ENCODE peak calls at places on chromosomes 7 and 10, in four cellular contexts. One of them, this sample, is unnamed.

GRCh38 chr10:101311440-101312067 is 42.4 kb upstream of the BTRC start:
- DNase-seq in ovary: peak; percentile 36
- DNase-seq in thoracic aorta: no peak
- DNase-seq in heart left ventricle: no peak
- DNase-seq in this sample: no peak

GRCh38 chr7:35422715-35423114 is 168.8 kb upstream of the TBX20 start:
- DNase-seq in ovary: no peak
- DNase-seq in thoracic aorta: no peak
- DNase-seq in heart left ventricle: no peak
- DNase-seq in this sample: no peak

GRCh38 chr10:109456566-109457361 is 466.5 kb downstream of the XPNPEP1 start:
- DNase-seq in ovary: no peak
- DNase-seq in thoracic aorta: no peak
- DNase-seq in heart left ventricle: peak; percentile 16
- DNase-seq in this sample: no peak

GRCh38 chr10:90326498-90327267 is 531.2 kb downstream of the HTR7 start:
- DNase-seq in ovary: no peak
- DNase-seq in thoracic aorta: no peak
- DNase-seq in heart left ventricle: no peak
- DNase-seq in this sample: no peak

GRCh38 chr7:127598318-127598717 is 4.8 kb downstream of the FSCN3 start:
- DNase-seq in ovary: no peak
- DNase-seq in thoracic aorta: no peak
- DNase-seq in heart left ventricle: no peak
- DNase-seq in this sample: no peak

GRCh38 chr7:79287976-79288375 is 165.5 kb downstream of the MAGI2 start:
- DNase-seq in ovary: no peak
- DNase-seq in thoracic aorta: no peak
- DNase-seq in heart left ventricle: no peak
- DNase-seq in this sample: no peak

GRCh38 chr10:15738237-15738928 is 18.7 kb upstream of the ITGA8 start:
- DNase-seq in ovary: peak; percentile 47
- DNase-seq in thoracic aorta: no peak
- DNase-seq in heart left ventricle: no peak
- DNase-seq in this sample: no peak

GRCh38 chr10:79176949-79177602 is 108.3 kb downstream of the ZMIZ1 start:
- DNase-seq in ovary: peak; percentile 82
- DNase-seq in thoracic aorta: no peak
- DNase-seq in heart left ventricle: peak; percentile 70
- DNase-seq in this sample: no peak

GRCh38 chr7:98784216-98784785 is 85.5 kb downstream of the TMEM130 start:
- DNase-seq in ovary: no peak
- DNase-seq in thoracic aorta: no peak
- DNase-seq in heart left ventricle: no peak
- DNase-seq in this sample: no peak

GRCh38 chr7:74619235-74619860 is 38.2 kb upstream of the GTF2I start:
- DNase-seq in ovary: no peak
- DNase-seq in thoracic aorta: no peak
- DNase-seq in heart left ventricle: no peak
- DNase-seq in this sample: no peak

GRCh38 chr7:141685285-141686035 is 16.5 kb downstream of the DENND11 start:
- DNase-seq in ovary: no peak
- DNase-seq in thoracic aorta: no peak
- DNase-seq in heart left ventricle: no peak
- DNase-seq in this sample: no peak

GRCh38 chr7:154985230-154985629 is 17.7 kb downstream of the PAXIP1 start:
- DNase-seq in ovary: no peak
- DNase-seq in thoracic aorta: no peak
- DNase-seq in heart left ventricle: no peak
- DNase-seq in this sample: no peak

GRCh38 chr10:88162852-88163251 is 299.4 kb downstream of the PTEN start:
- DNase-seq in ovary: no peak
- DNase-seq in thoracic aorta: no peak
- DNase-seq in heart left ventricle: no peak
- DNase-seq in this sample: no peak

GRCh38 chr7:2645274-2645868 is 13.6 kb downstream of the TTYH3 start:
- DNase-seq in ovary: no peak
- DNase-seq in thoracic aorta: no peak
- DNase-seq in heart left ventricle: no peak
- DNase-seq in this sample: no peak

GRCh38 chr10:123821136-123821535 is 70.5 kb downstream of the CPXM2 start:
- DNase-seq in ovary: no peak
- DNase-seq in thoracic aorta: no peak
- DNase-seq in heart left ventricle: no peak
- DNase-seq in this sample: no peak

GRCh38 chr7:142791502-142791901 is 20.7 kb downstream of the PRSS2 start:
- DNase-seq in ovary: no peak
- DNase-seq in thoracic aorta: no peak
- DNase-seq in heart left ventricle: no peak
- DNase-seq in this sample: no peak

GRCh38 chr7:27197137-27198042 is 2.5 kb downstream of the HOXA13 start:
- DNase-seq in ovary: no peak
- DNase-seq in thoracic aorta: no peak
- DNase-seq in heart left ventricle: no peak
- DNase-seq in this sample: no peak

GRCh38 chr10:22657566-22658190 is 56.7 kb downstream of the PIP4K2A start:
- DNase-seq in ovary: no peak
- DNase-seq in thoracic aorta: no peak
- DNase-seq in heart left ventricle: no peak
- DNase-seq in this sample: no peak

GRCh38 chr10:48623607-48624132 is 18.8 kb upstream of the ARHGAP22 start:
- DNase-seq in ovary: no peak
- DNase-seq in thoracic aorta: no peak
- DNase-seq in heart left ventricle: no peak
- DNase-seq in this sample: no peak

GRCh38 chr7:73995330-73995729 is 32.6 kb upstream of the ELN start:
- DNase-seq in ovary: no peak
- DNase-seq in thoracic aorta: peak; percentile 58
- DNase-seq in heart left ventricle: no peak
- DNase-seq in this sample: no peak

GRCh38 chr10:63887026-63887589 is 365.9 kb downstream of the REEP3 start:
- DNase-seq in ovary: no peak
- DNase-seq in thoracic aorta: no peak
- DNase-seq in heart left ventricle: no peak
- DNase-seq in this sample: no peak

GRCh38 chr7:32892521-32893224 is 1.1 kb upstream of the KBTBD2 start:
- DNase-seq in ovary: peak; percentile 65
- DNase-seq in thoracic aorta: peak; percentile 12
- DNase-seq in heart left ventricle: peak; percentile 52
- DNase-seq in this sample: peak; percentile 28

GRCh38 chr7:137591444-137591843 is 247.9 kb upstream of the PTN start:
- DNase-seq in ovary: no peak
- DNase-seq in thoracic aorta: no peak
- DNase-seq in heart left ventricle: no peak
- DNase-seq in this sample: no peak

GRCh38 chr10:16509996-16510395 is 11.7 kb downstream of the C1QL3 start:
- DNase-seq in ovary: no peak
- DNase-seq in thoracic aorta: no peak
- DNase-seq in heart left ventricle: no peak
- DNase-seq in this sample: no peak

GRCh38 chr7:102042016-102042656 is 224.7 kb downstream of the CUX1 start:
- DNase-seq in ovary: no peak
- DNase-seq in thoracic aorta: no peak
- DNase-seq in heart left ventricle: no peak
- DNase-seq in this sample: no peak

GRCh38 chr10:132899054-132899750 is 43.2 kb downstream of the CFAP46 start:
- DNase-seq in ovary: peak; percentile 24
- DNase-seq in thoracic aorta: no peak
- DNase-seq in heart left ventricle: no peak
- DNase-seq in this sample: no peak

GRCh38 chr10:115092258-115092554 is 959 bp upstream of the ATRNL1 start:
- DNase-seq in ovary: no peak
- DNase-seq in thoracic aorta: no peak
- DNase-seq in heart left ventricle: no peak
- DNase-seq in this sample: no peak

GRCh38 chr7:4742051-4742573 is 33.3 kb upstream of the AP5Z1 start:
- DNase-seq in ovary: no peak
- DNase-seq in thoracic aorta: no peak
- DNase-seq in heart left ventricle: no peak
- DNase-seq in this sample: no peak

GRCh38 chr10:24465124-24465874 is 256.4 kb downstream of the KIAA1217 start:
- DNase-seq in ovary: peak; percentile 62
- DNase-seq in thoracic aorta: no peak
- DNase-seq in heart left ventricle: no peak
- DNase-seq in this sample: peak; percentile 70

DNA sequence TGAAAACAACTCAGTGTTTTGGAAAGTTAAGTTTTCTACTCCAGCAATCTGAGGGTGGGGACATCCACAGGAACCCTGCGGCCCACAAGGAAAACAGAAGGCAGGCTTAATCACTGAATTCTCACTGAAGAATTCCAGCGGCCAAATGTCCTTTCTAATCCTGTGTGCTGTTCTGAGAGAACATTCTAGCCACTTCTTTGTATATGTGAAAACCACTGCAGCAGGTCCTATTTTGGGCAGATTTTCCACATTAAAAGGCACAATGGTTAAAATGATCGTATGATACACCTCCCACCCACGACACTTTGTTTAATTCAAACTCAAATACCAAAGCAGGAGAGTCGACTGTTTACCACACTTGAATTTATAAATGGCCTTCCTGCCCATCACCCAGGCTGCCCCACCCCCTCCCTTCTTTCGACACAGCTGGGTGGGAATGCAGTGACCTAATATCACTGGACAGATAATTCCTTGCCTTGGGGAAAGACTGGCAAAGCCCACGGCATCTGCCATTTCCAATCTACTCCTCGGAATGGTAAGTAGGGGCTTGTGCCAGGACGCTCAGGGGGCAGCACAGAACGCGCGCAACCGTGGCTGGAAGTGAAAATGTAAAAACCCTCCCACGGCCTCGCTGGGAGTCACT is 67.0 kb downstream of the CTBP2 start:
- DNase-seq in ovary: peak; percentile 63
- DNase-seq in thoracic aorta: peak; percentile 36
- DNase-seq in heart left ventricle: peak; percentile 46
- DNase-seq in this sample: no peak
- H3K4me1 ChIP-seq in ovary: peaks cover 40% of the 10 kb centered on the region
- H3K4me1 ChIP-seq in thoracic aorta: peaks cover 66% of the 10 kb centered on the region
- H3K4me1 ChIP-seq in heart left ventricle: peaks cover 77% of the 10 kb centered on the region
- H3K4me1 ChIP-seq in this sample: no peaks in the 10 kb centered on the region

DNA sequence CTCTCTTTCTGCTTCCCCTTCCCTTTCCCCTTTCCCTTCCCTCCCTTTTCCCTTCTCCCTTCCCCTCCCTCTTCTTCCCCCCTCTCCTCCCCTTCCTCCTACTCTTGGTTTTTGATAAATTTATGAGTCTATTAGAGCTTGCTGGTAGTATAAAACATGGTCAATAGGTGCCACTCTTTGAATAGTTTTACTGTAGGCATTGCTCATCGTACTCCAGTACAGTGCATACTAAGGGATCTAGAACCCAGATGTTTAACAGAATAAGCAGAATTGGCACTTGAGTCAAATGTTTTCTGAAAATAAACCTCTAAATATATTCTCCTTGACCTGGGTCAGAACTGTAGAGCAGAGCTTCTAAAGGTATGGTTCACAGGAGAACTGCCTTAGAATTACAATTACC is 126.7 kb downstream of the SORCS3 start:
- DNase-seq in ovary: no peak
- DNase-seq in thoracic aorta: no peak
- DNase-seq in heart left ventricle: no peak
- DNase-seq in this sample: no peak
- TF ChIP-seq CTCF in ovary: no peak
- TF ChIP-seq CTCF in thoracic aorta: no peak
- TF ChIP-seq CTCF in heart left ventricle: no peak
- TF ChIP-seq CTCF in this sample: no peak

GRCh38 chr10:46273506-46274477 is 13.0 kb upstream of the ANTXRL start:
- DNase-seq in ovary: no peak
- DNase-seq in thoracic aorta: no peak
- DNase-seq in heart left ventricle: peak; percentile 12
- DNase-seq in this sample: no peak

GRCh38 chr10:46268076-46268881 is 18.5 kb upstream of the ANTXRL start:
- DNase-seq in ovary: no peak
- DNase-seq in thoracic aorta: no peak
- DNase-seq in heart left ventricle: peak; percentile 12
- DNase-seq in this sample: no peak

GRCh38 chr10:46267132-46267985 is 19.4 kb upstream of the ANTXRL start:
- DNase-seq in ovary: no peak
- DNase-seq in thoracic aorta: no peak
- DNase-seq in heart left ventricle: no peak
- DNase-seq in this sample: no peak

GRCh38 chr10:46272863-46273415 is 13.9 kb upstream of the ANTXRL start:
- DNase-seq in ovary: no peak
- DNase-seq in thoracic aorta: no peak
- DNase-seq in heart left ventricle: no peak
- DNase-seq in this sample: no peak

DNA sequence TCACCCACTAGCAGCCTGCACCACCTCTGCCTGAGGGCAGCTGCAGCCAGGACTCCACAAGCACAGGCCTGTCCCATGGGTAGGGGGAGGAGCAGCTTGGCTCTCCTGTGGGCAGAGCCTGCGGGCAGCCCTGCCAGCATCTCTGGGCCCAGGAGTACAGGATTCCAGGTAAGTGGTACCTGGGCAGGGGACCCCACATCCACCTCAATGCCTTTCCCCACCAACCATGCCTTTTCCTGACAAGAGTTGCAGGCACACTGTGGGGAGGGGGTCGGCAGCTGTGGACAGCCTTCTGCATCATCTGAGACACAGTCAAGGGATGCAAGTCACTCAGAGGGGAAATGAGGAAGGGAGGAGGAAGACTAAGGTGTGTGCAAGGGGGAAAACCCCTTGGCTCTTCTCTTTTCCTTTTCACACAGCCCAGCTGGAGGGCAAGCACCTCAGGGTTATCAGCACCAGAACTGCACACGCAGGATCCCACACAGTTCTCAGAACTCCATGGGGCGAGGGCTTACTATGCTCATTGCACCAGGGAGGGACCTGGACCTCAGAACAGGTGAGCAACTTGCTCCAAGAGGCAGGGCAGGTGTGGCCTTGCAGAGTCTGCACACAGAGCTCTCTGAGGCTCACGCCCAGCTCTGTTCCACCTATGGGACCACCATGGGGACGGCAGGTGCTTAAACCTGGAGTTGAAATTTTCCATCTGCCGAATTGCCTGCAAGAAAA is 16.5 kb upstream of the ANTXRL start:
- DNase-seq in ovary: no peak
- DNase-seq in thoracic aorta: no peak
- DNase-seq in heart left ventricle: no peak
- DNase-seq in this sample: no peak
- H3K4me3 ChIP-seq in ovary: no peak overlapping the region
- H3K4me3 ChIP-seq in thoracic aorta: no peak overlapping the region
- H3K4me3 ChIP-seq in heart left ventricle: no peak overlapping the region
- H3K4me3 ChIP-seq in this sample: no peak overlapping the region

DNA sequence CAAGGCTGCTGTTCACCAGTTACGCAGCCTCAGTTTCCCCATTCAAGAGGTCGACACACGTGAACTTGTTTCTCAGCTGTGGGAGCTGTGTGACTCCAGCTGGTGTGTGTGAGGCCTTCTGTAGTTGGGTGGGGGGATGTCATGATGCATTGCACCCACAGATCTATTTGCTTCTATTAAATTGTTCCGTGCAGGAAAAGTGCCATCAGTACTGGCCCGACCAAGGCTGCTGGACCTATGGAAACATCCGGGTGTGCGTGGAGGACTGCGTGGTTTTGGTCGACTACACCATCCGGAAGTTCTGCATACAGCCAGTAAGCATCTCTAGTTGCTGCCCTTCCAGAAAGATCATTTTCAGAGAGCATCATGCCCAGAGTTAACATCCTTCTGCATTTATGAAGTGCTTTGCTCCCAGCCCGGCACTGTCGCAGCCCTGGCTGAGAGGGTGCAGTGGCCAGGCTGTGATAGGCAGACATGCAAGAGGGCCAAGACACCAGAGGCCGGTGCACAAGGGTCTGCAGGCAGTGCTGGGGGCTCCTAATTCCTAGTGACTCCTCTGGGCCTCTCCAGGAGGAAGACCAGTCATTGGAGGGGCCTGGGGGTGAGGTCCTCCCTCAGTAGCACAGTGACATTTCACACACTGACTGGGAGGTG is 60.2 kb downstream of the MKI67 start:
- DNase-seq in ovary: no peak
- DNase-seq in thoracic aorta: no peak
- DNase-seq in heart left ventricle: no peak
- DNase-seq in this sample: no peak
- H3K4me1 ChIP-seq in ovary: no peaks in the 10 kb centered on the region
- H3K4me1 ChIP-seq in thoracic aorta: peaks cover 48% of the 10 kb centered on the region
- H3K4me1 ChIP-seq in heart left ventricle: peaks cover 24% of the 10 kb centered on the region
- H3K4me1 ChIP-seq in this sample: no peaks in the 10 kb centered on the region

This sample was measured in prostate gland.